ENCODE peak calls at places on chromosome 2, in four cellular contexts. P is spleen, T is A549, I is suprapubic skin. B is an unnamed sample.

GRCh38 chr2:76760367-76760704 is 761.8 kb downstream of the LRRTM4 start:
- DNase-seq in P (no peak), I (no peak), T (no peak), B (no peak)

GRCh38 chr2:84022810-84023431 is 436.2 kb downstream of the SUCLG1 start:
- DNase-seq in T (peak; percentile 73), P (no peak), I (no peak), B (peak; percentile 39)

GRCh38 chr2:238133499-238134392 is 4.7 kb upstream of the KLHL30 start:
- DNase-seq in I (no peak), T (no peak), P (peak; percentile 51), B (no peak)

GRCh38 chr2:236657801-236658200 is 88.2 kb downstream of the ACKR3 start:
- DNase-seq in T (no peak), P (no peak), I (peak; percentile 25), B (no peak)

GRCh38 chr2:168583710-168584521 is 127.8 kb downstream of the CERS6 start:
- DNase-seq in P (no peak), T (peak; percentile 31), I (no peak), B (no peak)

GRCh38 chr2:42754021-42754775 is 9.7 kb downstream of the OXER1 start:
- DNase-seq in P (peak; percentile 87), I (no peak), T (no peak), B (no peak)

GRCh38 chr2:152823901-152824300 is 105.5 kb downstream of the ARL6IP6 start:
- DNase-seq in T (no peak), P (no peak), I (no peak), B (no peak)

GRCh38 chr2:237269121-237269875 is 144.7 kb downstream of the COL6A3 start:
- DNase-seq in P (no peak), I (no peak), T (no peak), B (no peak)

GRCh38 chr2:20227894-20228505 is 3.1 kb upstream of the SDC1 start:
- DNase-seq in I (no peak), T (no peak), P (no peak), B (peak; percentile 7)

GRCh38 chr2:160558531-160558930 is 64.9 kb upstream of the RBMS1 start:
- DNase-seq in T (no peak), P (no peak), I (no peak), B (no peak)

GRCh38 chr2:224004105-224004715 is 34.9 kb downstream of the SERPINE2 start:
- DNase-seq in T (no peak), P (no peak), I (no peak), B (no peak)

GRCh38 chr2:125037135-125037653 is 1012.1 kb downstream of the CNTNAP5 start:
- DNase-seq in P (no peak), I (no peak), T (no peak), B (no peak)

GRCh38 chr2:232133078-232133477 is 171.6 kb downstream of the DIS3L2 start:
- DNase-seq in I (no peak), P (no peak), T (peak; percentile 7), B (no peak)

GRCh38 chr2:29218071-29218470 is 102.9 kb downstream of the CLIP4 start:
- DNase-seq in T (no peak), I (no peak), P (peak; percentile 58), B (no peak)

GRCh38 chr2:98608962-98609604 is 694 bp downstream of the UNC50 start:
- DNase-seq in P (peak; percentile 85), T (peak; percentile 7), I (no peak), B (no peak)

GRCh38 chr2:164906947-164907346 is 48.4 kb downstream of the SLC38A11 start:
- DNase-seq in P (no peak), T (no peak), I (no peak), B (no peak)

GRCh38 chr2:172806426-172807008 is 70.9 kb downstream of the RAPGEF4 start:
- DNase-seq in T (peak; percentile 68), P (no peak), I (no peak), B (no peak)

GRCh38 chr2:110946892-110947291 is 173.8 kb upstream of the BCL2L11 start:
- DNase-seq in I (no peak), T (no peak), P (no peak), B (no peak)

GRCh38 chr2:85997016-85997970 is 108.4 kb downstream of the POLR1A start:
- DNase-seq in I (peak; percentile 71), T (no peak), P (peak; percentile 68), B (no peak)

GRCh38 chr2:71605781-71606241 is 152.4 kb downstream of the DYSF start:
- DNase-seq in T (no peak), P (peak; percentile 46), I (peak; percentile 50), B (peak; percentile 8)

GRCh38 chr2:97706112-97706511 is 7.3 kb upstream of the ZAP70 start:
- DNase-seq in I (no peak), T (no peak), P (no peak), B (no peak)

GRCh38 chr2:73359915-73360697 is 25.5 kb upstream of the ALMS1 start:
- DNase-seq in T (no peak), P (no peak), I (no peak), B (no peak)

DNA sequence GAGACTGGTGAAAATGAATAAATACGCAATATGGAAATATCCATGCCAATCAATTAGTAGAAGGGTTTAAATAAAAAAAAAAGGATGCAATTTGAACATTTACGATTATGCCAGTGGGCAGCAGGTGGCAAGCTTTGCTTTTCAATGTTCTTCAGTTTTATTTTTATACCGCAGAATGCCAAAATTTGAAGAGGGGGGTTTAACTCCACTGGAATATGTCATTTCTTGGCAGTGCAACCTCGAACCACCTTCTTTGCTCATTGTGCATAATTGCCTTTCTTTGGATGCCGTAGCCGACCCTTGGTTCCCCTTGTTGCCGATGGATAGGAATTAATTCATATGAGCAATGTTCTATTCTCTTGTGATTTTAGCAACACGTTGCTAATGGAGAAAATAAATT is 88.0 kb downstream of the LTBP1 start:
- DNase-seq in T (peak; percentile 40), I (no peak), P (no peak), B (no peak)
- TF ChIP-seq CTCF in T (peak; percentile 82), I (no peak), P (peak; percentile 10), B (no peak)

GRCh38 chr2:25417715-25418369 is 76.1 kb upstream of the DNMT3A start:
- DNase-seq in T (peak; percentile 37), I (no peak), P (no peak), B (no peak)
- H3K27ac ChIP-seq in T (no peak overlapping the region), I (no peak overlapping the region), P (peak overlapping the region; percentile 79), B (no peak overlapping the region)

DNA sequence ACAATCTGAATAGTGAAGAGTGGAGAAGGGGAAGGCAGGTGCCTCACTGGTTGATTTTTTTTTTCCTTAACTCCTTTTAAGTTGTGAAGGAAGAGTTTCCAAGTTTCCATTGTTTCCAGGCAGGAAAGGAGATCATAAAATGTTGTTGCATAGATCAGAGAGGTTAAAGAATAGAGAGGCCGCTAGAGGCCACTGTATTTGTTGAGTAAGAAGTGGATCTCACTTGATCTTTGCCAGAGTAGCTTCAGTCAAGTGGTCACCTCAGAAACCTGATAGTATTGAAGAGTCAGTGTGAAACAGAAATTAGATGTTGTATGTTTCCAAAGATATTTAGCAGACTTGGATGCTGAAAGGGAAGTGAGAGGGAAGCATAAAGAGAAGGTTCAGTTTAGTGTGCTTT is 17.6 kb downstream of the CTNNA2 start:
- DNase-seq in T (peak; percentile 22), I (no peak), P (no peak), B (no peak)
- TF ChIP-seq CTCF in T (peak; percentile 22), I (no peak), P (no peak), B (peak; percentile 7)

GRCh38 chr2:156797832-156798231 is 361.7 kb downstream of the GPD2 start:
- DNase-seq in P (no peak), T (no peak), I (no peak), B (peak; percentile 55)

GRCh38 chr2:156803243-156803642 is 367.1 kb downstream of the GPD2 start:
- DNase-seq in I (no peak), T (no peak), P (no peak), B (peak; percentile 84)

GRCh38 chr2:156803967-156804366 is 367.8 kb downstream of the GPD2 start:
- DNase-seq in P (no peak), I (no peak), T (no peak), B (no peak)

GRCh38 chr2:156800781-156801366 is 364.7 kb downstream of the GPD2 start:
- DNase-seq in P (no peak), I (no peak), T (no peak), B (no peak)

DNA sequence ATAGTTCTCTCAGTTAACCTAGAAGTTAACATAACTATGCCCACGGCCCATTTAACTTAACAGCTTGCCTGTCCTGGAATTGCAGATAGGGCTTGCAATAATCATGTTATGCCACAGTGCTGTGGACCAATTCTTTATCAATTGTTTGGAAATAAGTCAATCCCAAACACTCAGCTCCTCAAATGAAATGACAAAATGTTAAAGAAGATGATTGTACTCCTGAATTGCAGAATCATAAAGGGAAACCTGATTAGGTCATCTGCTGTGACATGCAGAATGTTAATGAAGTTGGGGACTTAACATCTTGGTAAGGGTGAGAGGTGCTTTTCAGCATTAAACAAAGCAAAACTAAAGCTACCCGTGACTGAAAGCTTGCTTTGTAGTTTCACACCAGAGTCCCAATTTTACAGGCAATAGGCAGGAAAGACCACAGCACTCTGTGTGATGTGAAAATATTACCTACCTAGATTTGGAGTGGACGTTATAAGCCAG is 363.9 kb downstream of the GPD2 start:
- DNase-seq in P (no peak), I (no peak), T (no peak), B (no peak)
- H3K27ac ChIP-seq in P (no peak overlapping the region), I (no peak overlapping the region), T (no peak overlapping the region), B (peak overlapping the region; percentile 71)

GRCh38 chr2:174634130-174635014 is 36.8 kb upstream of the WIPF1 start:
- DNase-seq in I (no peak), P (peak; percentile 87), T (no peak), B (no peak)
- TF ChIP-seq CTCF in I (no peak), P (no peak), T (no peak), B (no peak)

DNA sequence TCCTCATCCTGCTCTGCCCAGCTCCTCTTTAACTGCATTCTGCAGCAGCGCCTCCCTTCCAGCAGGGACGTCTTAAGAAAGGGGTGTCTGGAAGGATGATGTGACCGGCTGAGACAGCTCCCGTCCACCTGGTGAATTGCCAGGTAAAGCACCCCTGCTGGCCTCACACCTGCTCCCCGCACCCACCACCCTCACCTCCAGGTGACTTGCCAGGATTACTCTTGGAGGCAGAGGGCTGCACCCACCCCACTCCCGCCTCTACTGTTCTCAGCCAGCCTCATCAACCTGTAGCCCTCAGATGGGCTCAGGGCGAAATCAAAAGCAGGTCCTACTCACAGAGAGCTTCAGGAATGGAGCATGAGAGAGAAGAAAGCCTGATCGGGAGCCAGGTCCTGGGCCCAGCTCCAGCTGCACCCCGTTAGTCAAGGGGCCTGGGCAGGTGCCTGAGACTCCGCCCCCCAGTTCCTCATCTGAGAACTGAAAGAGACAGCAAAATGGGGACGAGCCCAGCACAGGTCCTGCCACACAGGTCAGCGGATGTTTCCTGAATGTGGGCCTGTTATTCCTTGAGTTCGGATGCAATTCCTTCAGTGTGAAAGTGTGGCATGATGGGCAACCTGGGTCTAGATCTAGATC is 5.6 kb downstream of the ADRA2B start:
- DNase-seq in T (no peak), I (peak; percentile 47), P (peak; percentile 61), B (peak; percentile 6)
- H3K27ac ChIP-seq in T (no peak overlapping the region), I (no peak overlapping the region), P (no peak overlapping the region), B (no peak overlapping the region)

GRCh38 chr2:210399440-210400041 is 77.0 kb downstream of the LANCL1 start:
- DNase-seq in T (peak; percentile 11), P (no peak), I (no peak), B (no peak)
- TF ChIP-seq CTCF in T (peak; percentile 49), P (peak; percentile 15), I (no peak), B (no peak)

DNA sequence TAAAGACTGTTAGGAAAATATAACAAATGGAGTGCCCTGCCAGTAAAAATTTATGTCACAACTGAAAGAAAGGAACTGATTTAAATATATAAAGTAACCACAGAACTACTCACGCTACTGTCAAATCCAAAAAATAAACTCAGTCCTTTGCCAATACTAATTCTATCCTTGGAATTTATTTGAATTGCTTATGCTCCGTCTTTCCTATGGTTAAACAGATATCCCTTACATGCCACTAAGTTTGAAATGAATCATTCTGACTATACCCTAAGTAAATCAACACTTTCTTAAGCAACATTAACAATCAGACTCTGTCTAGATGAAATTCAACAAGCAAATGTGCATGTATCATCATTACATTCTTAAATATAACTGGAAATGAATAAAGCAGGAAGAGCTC is 9.8 kb downstream of the HNRNPLL start:
- DNase-seq in T (no peak), I (no peak), P (no peak), B (no peak)
- H3K27ac ChIP-seq in T (no peak overlapping the region), I (no peak overlapping the region), P (peak overlapping the region; percentile 95), B (no peak overlapping the region)